ENCODE peak calls at places on chromosomes 16 and 17, in five cellular contexts. One of them, this sample, is unnamed.

GRCh38 chr16:2816751-2817495 is at the start of gene PRSS21:
- DNase-seq in CD4-positive, CD25-positive, alpha-beta regulatory T cell: no peak
- DNase-seq in lower lobe of right lung: peak; percentile 44
- DNase-seq in gastrocnemius medialis: no peak
- DNase-seq in cardiac muscle cell: no peak
- DNase-seq in this sample: no peak

GRCh38 chr16:10881479-10882030 is 4.6 kb downstream of the CIITA start:
- DNase-seq in cardiac muscle cell: no peak
- DNase-seq in gastrocnemius medialis: no peak
- DNase-seq in lower lobe of right lung: no peak
- DNase-seq in CD4-positive, CD25-positive, alpha-beta regulatory T cell: no peak
- DNase-seq in this sample: no peak

GRCh38 chr17:59859444-59860025 is 33.2 kb downstream of the TUBD1 start:
- DNase-seq in cardiac muscle cell: no peak
- DNase-seq in gastrocnemius medialis: no peak
- DNase-seq in CD4-positive, CD25-positive, alpha-beta regulatory T cell: no peak
- DNase-seq in lower lobe of right lung: no peak
- DNase-seq in this sample: no peak

GRCh38 chr17:60790205-60790604 is 112.6 kb downstream of the BCAS3 start:
- DNase-seq in CD4-positive, CD25-positive, alpha-beta regulatory T cell: no peak
- DNase-seq in lower lobe of right lung: no peak
- DNase-seq in gastrocnemius medialis: no peak
- DNase-seq in cardiac muscle cell: no peak
- DNase-seq in this sample: no peak

GRCh38 chr16:75250809-75251279 is 580 bp downstream of the BCAR1 start:
- DNase-seq in CD4-positive, CD25-positive, alpha-beta regulatory T cell: no peak
- DNase-seq in cardiac muscle cell: peak; percentile 54
- DNase-seq in lower lobe of right lung: no peak
- DNase-seq in gastrocnemius medialis: peak; percentile 48
- DNase-seq in this sample: peak; percentile 57

GRCh38 chr17:76074390-76075363 is at the start of gene GALR2:
- DNase-seq in gastrocnemius medialis: peak; percentile 6
- DNase-seq in CD4-positive, CD25-positive, alpha-beta regulatory T cell: no peak
- DNase-seq in cardiac muscle cell: peak; percentile 34
- DNase-seq in lower lobe of right lung: no peak
- DNase-seq in this sample: no peak

GRCh38 chr17:82603981-82604448 is 44.2 kb downstream of the WDR45B start:
- DNase-seq in lower lobe of right lung: peak; percentile 91
- DNase-seq in gastrocnemius medialis: peak; percentile 68
- DNase-seq in CD4-positive, CD25-positive, alpha-beta regulatory T cell: no peak
- DNase-seq in cardiac muscle cell: no peak
- DNase-seq in this sample: no peak

GRCh38 chr17:60091908-60092331 is 13.2 kb upstream of the HEATR6 start:
- DNase-seq in lower lobe of right lung: no peak
- DNase-seq in CD4-positive, CD25-positive, alpha-beta regulatory T cell: no peak
- DNase-seq in cardiac muscle cell: no peak
- DNase-seq in gastrocnemius medialis: no peak
- DNase-seq in this sample: no peak

GRCh38 chr16:58907297-58907696 is 173.2 kb upstream of the GOT2 start:
- DNase-seq in CD4-positive, CD25-positive, alpha-beta regulatory T cell: no peak
- DNase-seq in cardiac muscle cell: no peak
- DNase-seq in lower lobe of right lung: no peak
- DNase-seq in gastrocnemius medialis: no peak
- DNase-seq in this sample: no peak

GRCh38 chr17:77638229-77638628 is 320.3 kb upstream of the TNRC6C start:
- DNase-seq in CD4-positive, CD25-positive, alpha-beta regulatory T cell: no peak
- DNase-seq in gastrocnemius medialis: no peak
- DNase-seq in lower lobe of right lung: no peak
- DNase-seq in cardiac muscle cell: no peak
- DNase-seq in this sample: no peak

GRCh38 chr17:21059761-21060160 is 16.9 kb upstream of the USP22 start:
- DNase-seq in CD4-positive, CD25-positive, alpha-beta regulatory T cell: no peak
- DNase-seq in cardiac muscle cell: no peak
- DNase-seq in lower lobe of right lung: no peak
- DNase-seq in gastrocnemius medialis: no peak
- DNase-seq in this sample: no peak
- H3K4me1 ChIP-seq in CD4-positive, CD25-positive, alpha-beta regulatory T cell: no peaks in the 10 kb centered on the region
- H3K4me1 ChIP-seq in cardiac muscle cell: no peaks in the 10 kb centered on the region
- H3K4me1 ChIP-seq in lower lobe of right lung: no peaks in the 10 kb centered on the region
- H3K4me1 ChIP-seq in gastrocnemius medialis: no peaks in the 10 kb centered on the region
- H3K4me1 ChIP-seq in this sample: no peaks in the 10 kb centered on the region

GRCh38 chr16:86702824-86703588 is 124.7 kb downstream of the FOXL1 start:
- DNase-seq in lower lobe of right lung: no peak
- DNase-seq in CD4-positive, CD25-positive, alpha-beta regulatory T cell: no peak
- DNase-seq in cardiac muscle cell: no peak
- DNase-seq in gastrocnemius medialis: no peak
- DNase-seq in this sample: no peak
- H3K27ac ChIP-seq in lower lobe of right lung: no peak overlapping the region
- H3K27ac ChIP-seq in CD4-positive, CD25-positive, alpha-beta regulatory T cell: no peak overlapping the region
- H3K27ac ChIP-seq in cardiac muscle cell: no peak overlapping the region
- H3K27ac ChIP-seq in gastrocnemius medialis: no peak overlapping the region
- H3K27ac ChIP-seq in this sample: no peak overlapping the region

DNA sequence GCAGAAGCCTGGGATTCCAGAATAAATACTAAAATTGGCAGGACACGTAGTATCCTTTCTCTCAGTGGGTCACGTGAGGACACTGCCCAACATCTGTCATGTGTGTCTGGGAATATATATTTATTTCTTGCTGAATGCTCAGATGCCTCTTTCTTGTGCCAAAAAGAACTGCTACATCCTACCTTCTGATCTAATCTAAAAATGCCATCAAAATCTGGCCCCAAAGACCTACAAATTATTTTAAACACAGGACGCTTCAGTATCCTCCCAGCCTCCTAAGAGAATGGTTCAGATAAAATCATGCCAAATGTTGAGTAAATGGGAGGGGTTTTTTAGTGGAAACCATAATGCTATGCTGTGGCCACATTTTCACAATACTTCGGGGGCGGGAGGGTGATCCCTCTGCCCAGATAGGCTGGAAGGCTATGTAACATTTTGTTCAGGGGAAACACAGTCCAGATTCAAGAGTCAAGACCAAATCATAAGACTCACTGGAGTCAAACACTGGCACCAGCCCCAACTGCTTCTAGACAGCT is 22.9 kb upstream of the CORO6 start:
- DNase-seq in gastrocnemius medialis: peak; percentile 97
- DNase-seq in lower lobe of right lung: peak; percentile 66
- DNase-seq in cardiac muscle cell: no peak
- DNase-seq in CD4-positive, CD25-positive, alpha-beta regulatory T cell: no peak
- DNase-seq in this sample: peak; percentile 90
- H3K4me1 ChIP-seq in gastrocnemius medialis: peaks cover 62% of the 10 kb centered on the region
- H3K4me1 ChIP-seq in lower lobe of right lung: peaks cover 55% of the 10 kb centered on the region
- H3K4me1 ChIP-seq in cardiac muscle cell: peaks cover 28% of the 10 kb centered on the region
- H3K4me1 ChIP-seq in CD4-positive, CD25-positive, alpha-beta regulatory T cell: no peaks in the 10 kb centered on the region
- H3K4me1 ChIP-seq in this sample: peaks cover 59% of the 10 kb centered on the region

GRCh38 chr17:35731239-35731931 is at the start of gene RASL10B:
- DNase-seq in lower lobe of right lung: peak; percentile 60
- DNase-seq in gastrocnemius medialis: peak; percentile 46
- DNase-seq in cardiac muscle cell: peak; percentile 77
- DNase-seq in CD4-positive, CD25-positive, alpha-beta regulatory T cell: no peak
- DNase-seq in this sample: peak; percentile 78
- H3K27ac ChIP-seq in lower lobe of right lung: no peak within 1 kb of the TSS
- H3K27ac ChIP-seq in gastrocnemius medialis: peak within 1 kb of the TSS; percentile 78
- H3K27ac ChIP-seq in cardiac muscle cell: peak within 1 kb of the TSS; percentile 41
- H3K27ac ChIP-seq in CD4-positive, CD25-positive, alpha-beta regulatory T cell: no peak within 1 kb of the TSS
- H3K27ac ChIP-seq in this sample: peak within 1 kb of the TSS; percentile 47